ENCODE peak calls at places on chromosomes 5 and 9, in five cellular contexts. One of them, this sample, is unnamed.

GRCh38 chr5:116669261-116670049 is 94.8 kb upstream of the SEMA6A start:
- DNase-seq in breast epithelium: no peak
- DNase-seq in mucosa of descending colon: no peak
- DNase-seq in PC-9: no peak
- DNase-seq in kidney: no peak
- DNase-seq in this sample: no peak

GRCh38 chr9:3506164-3506563 is 19.6 kb downstream of the RFX3 start:
- DNase-seq in breast epithelium: no peak
- DNase-seq in mucosa of descending colon: no peak
- DNase-seq in PC-9: no peak
- DNase-seq in kidney: no peak
- DNase-seq in this sample: no peak

GRCh38 chr5:95861221-95861857 is 38.8 kb upstream of the GLRX start:
- DNase-seq in breast epithelium: peak
- DNase-seq in mucosa of descending colon: no peak
- DNase-seq in PC-9: peak
- DNase-seq in kidney: no peak
- DNase-seq in this sample: no peak

GRCh38 chr9:104386425-104387069 is 117.5 kb upstream of the OR13F1 start:
- DNase-seq in breast epithelium: no peak
- DNase-seq in mucosa of descending colon: no peak
- DNase-seq in PC-9: no peak
- DNase-seq in kidney: no peak
- DNase-seq in this sample: no peak

GRCh38 chr9:109453210-109453842 is 44.8 kb downstream of the PTPN3 start:
- DNase-seq in breast epithelium: peak
- DNase-seq in mucosa of descending colon: no peak
- DNase-seq in PC-9: peak
- DNase-seq in kidney: no peak
- DNase-seq in this sample: no peak

GRCh38 chr9:88732128-88732527 is 197.2 kb downstream of the NXNL2 start:
- DNase-seq in breast epithelium: no peak
- DNase-seq in mucosa of descending colon: no peak
- DNase-seq in PC-9: no peak
- DNase-seq in kidney: no peak
- DNase-seq in this sample: no peak

GRCh38 chr9:81671880-81672280 is 17.5 kb downstream of the TLE1 start:
- DNase-seq in breast epithelium: peak
- DNase-seq in mucosa of descending colon: peak
- DNase-seq in PC-9: no peak
- DNase-seq in kidney: peak
- DNase-seq in this sample: no peak

GRCh38 chr5:56574778-56575177 is 240.6 kb upstream of the MAP3K1 start:
- DNase-seq in breast epithelium: no peak
- DNase-seq in mucosa of descending colon: no peak
- DNase-seq in PC-9: no peak
- DNase-seq in kidney: no peak
- DNase-seq in this sample: no peak

GRCh38 chr5:68688547-68688946 is 405.3 kb upstream of the SLC30A5 start:
- DNase-seq in breast epithelium: no peak
- DNase-seq in mucosa of descending colon: no peak
- DNase-seq in PC-9: no peak
- DNase-seq in kidney: no peak
- DNase-seq in this sample: no peak

GRCh38 chr5:126846344-126846743 is 69.4 kb downstream of the LMNB1 start:
- DNase-seq in breast epithelium: no peak
- DNase-seq in mucosa of descending colon: no peak
- DNase-seq in PC-9: no peak
- DNase-seq in kidney: no peak
- DNase-seq in this sample: no peak

GRCh38 chr5:5348135-5348534 is 74.3 kb upstream of the ICE1 start:
- DNase-seq in breast epithelium: no peak
- DNase-seq in mucosa of descending colon: no peak
- DNase-seq in PC-9: no peak
- DNase-seq in kidney: no peak
- DNase-seq in this sample: no peak

GRCh38 chr9:137083418-137084004 is 3.3 kb upstream of the MAN1B1 start:
- DNase-seq in breast epithelium: no peak
- DNase-seq in mucosa of descending colon: peak
- DNase-seq in PC-9: peak
- DNase-seq in kidney: peak
- DNase-seq in this sample: no peak

GRCh38 chr5:107517185-107517868 is 153.4 kb downstream of the EFNA5 start:
- DNase-seq in breast epithelium: no peak
- DNase-seq in mucosa of descending colon: no peak
- DNase-seq in PC-9: no peak
- DNase-seq in kidney: no peak
- DNase-seq in this sample: no peak

GRCh38 chr5:122315511-122315910 is 3.5 kb downstream of the SNCAIP start:
- DNase-seq in breast epithelium: no peak
- DNase-seq in mucosa of descending colon: no peak
- DNase-seq in PC-9: no peak
- DNase-seq in kidney: no peak
- DNase-seq in this sample: no peak

GRCh38 chr9:129432255-129432654 is 188.6 kb downstream of the C9orf50 start:
- DNase-seq in breast epithelium: no peak
- DNase-seq in mucosa of descending colon: no peak
- DNase-seq in PC-9: no peak
- DNase-seq in kidney: no peak
- DNase-seq in this sample: no peak

GRCh38 chr5:169116961-169117461 is 183.9 kb downstream of the SLIT3 start:
- DNase-seq in breast epithelium: no peak
- DNase-seq in mucosa of descending colon: no peak
- DNase-seq in PC-9: no peak
- DNase-seq in kidney: no peak
- DNase-seq in this sample: no peak

GRCh38 chr5:80784451-80784850 is 129.7 kb upstream of the DHFR start:
- DNase-seq in breast epithelium: no peak
- DNase-seq in mucosa of descending colon: no peak
- DNase-seq in PC-9: no peak
- DNase-seq in kidney: no peak
- DNase-seq in this sample: no peak

GRCh38 chr5:15004506-15004905 is 132.9 kb upstream of the ANKH start:
- DNase-seq in breast epithelium: no peak
- DNase-seq in mucosa of descending colon: no peak
- DNase-seq in PC-9: no peak
- DNase-seq in kidney: no peak
- DNase-seq in this sample: no peak

GRCh38 chr5:178389031-178389729 is 156.6 kb upstream of the PHYKPL start:
- DNase-seq in breast epithelium: no peak
- DNase-seq in mucosa of descending colon: no peak
- DNase-seq in PC-9: no peak
- DNase-seq in kidney: peak
- DNase-seq in this sample: no peak

GRCh38 chr9:91419222-91420191 is 4.1 kb downstream of the NFIL3 start:
- DNase-seq in breast epithelium: peak
- DNase-seq in mucosa of descending colon: no peak
- DNase-seq in PC-9: peak
- DNase-seq in kidney: no peak
- DNase-seq in this sample: no peak

GRCh38 chr5:137146402-137146889 is 352.7 kb downstream of the SPOCK1 start:
- DNase-seq in breast epithelium: no peak
- DNase-seq in mucosa of descending colon: no peak
- DNase-seq in PC-9: peak
- DNase-seq in kidney: no peak
- DNase-seq in this sample: no peak

GRCh38 chr5:163259495-163259894 is 177.9 kb upstream of the CCNG1 start:
- DNase-seq in breast epithelium: no peak
- DNase-seq in mucosa of descending colon: no peak
- DNase-seq in PC-9: no peak
- DNase-seq in kidney: no peak
- DNase-seq in this sample: no peak

GRCh38 chr5:139900546-139901250 is 105.1 kb downstream of the PSD2 start:
- DNase-seq in breast epithelium: no peak
- DNase-seq in mucosa of descending colon: no peak
- DNase-seq in PC-9: no peak
- DNase-seq in kidney: no peak
- DNase-seq in this sample: no peak

GRCh38 chr5:14316471-14316870 is 173.3 kb downstream of the TRIO start:
- DNase-seq in breast epithelium: no peak
- DNase-seq in mucosa of descending colon: peak
- DNase-seq in PC-9: no peak
- DNase-seq in kidney: no peak
- DNase-seq in this sample: no peak

GRCh38 chr9:7144265-7145046 is 386.7 kb downstream of the KDM4C start:
- DNase-seq in breast epithelium: no peak
- DNase-seq in mucosa of descending colon: no peak
- DNase-seq in PC-9: no peak
- DNase-seq in kidney: no peak
- DNase-seq in this sample: no peak

GRCh38 chr9:133004091-133005072 is 25.9 kb downstream of the GFI1B start:
- DNase-seq in breast epithelium: no peak
- DNase-seq in mucosa of descending colon: no peak
- DNase-seq in PC-9: no peak
- DNase-seq in kidney: peak
- DNase-seq in this sample: no peak

GRCh38 chr9:133002147-133003070 is 23.9 kb downstream of the GFI1B start:
- DNase-seq in breast epithelium: peak
- DNase-seq in mucosa of descending colon: no peak
- DNase-seq in PC-9: no peak
- DNase-seq in kidney: peak
- DNase-seq in this sample: no peak

GRCh38 chr9:133000842-133001241 is 22.3 kb downstream of the GFI1B start:
- DNase-seq in breast epithelium: no peak
- DNase-seq in mucosa of descending colon: no peak
- DNase-seq in PC-9: no peak
- DNase-seq in kidney: no peak
- DNase-seq in this sample: no peak

GRCh38 chr9:133003671-133004090 is 25.2 kb downstream of the GFI1B start:
- DNase-seq in breast epithelium: no peak
- DNase-seq in mucosa of descending colon: no peak
- DNase-seq in PC-9: no peak
- DNase-seq in kidney: peak
- DNase-seq in this sample: no peak

GRCh38 chr9:133003071-133003461 is 24.6 kb downstream of the GFI1B start:
- DNase-seq in breast epithelium: no peak
- DNase-seq in mucosa of descending colon: no peak
- DNase-seq in PC-9: no peak
- DNase-seq in kidney: peak
- DNase-seq in this sample: no peak
- H3K4me3 ChIP-seq in breast epithelium: no peak
- H3K4me3 ChIP-seq in mucosa of descending colon: no peak
- H3K4me3 ChIP-seq in PC-9: no peak
- H3K4me3 ChIP-seq in kidney: no peak
- H3K4me3 ChIP-seq in this sample: no peak

GRCh38 chr5:30398427-30398826 is 795.1 kb upstream of the CDH6 start:
- DNase-seq in breast epithelium: no peak
- DNase-seq in mucosa of descending colon: no peak
- DNase-seq in PC-9: no peak
- DNase-seq in kidney: no peak
- DNase-seq in this sample: no peak

GRCh38 chr5:30405821-30406220 is 787.7 kb upstream of the CDH6 start:
- DNase-seq in breast epithelium: no peak
- DNase-seq in mucosa of descending colon: no peak
- DNase-seq in PC-9: no peak
- DNase-seq in kidney: no peak
- DNase-seq in this sample: no peak

DNA sequence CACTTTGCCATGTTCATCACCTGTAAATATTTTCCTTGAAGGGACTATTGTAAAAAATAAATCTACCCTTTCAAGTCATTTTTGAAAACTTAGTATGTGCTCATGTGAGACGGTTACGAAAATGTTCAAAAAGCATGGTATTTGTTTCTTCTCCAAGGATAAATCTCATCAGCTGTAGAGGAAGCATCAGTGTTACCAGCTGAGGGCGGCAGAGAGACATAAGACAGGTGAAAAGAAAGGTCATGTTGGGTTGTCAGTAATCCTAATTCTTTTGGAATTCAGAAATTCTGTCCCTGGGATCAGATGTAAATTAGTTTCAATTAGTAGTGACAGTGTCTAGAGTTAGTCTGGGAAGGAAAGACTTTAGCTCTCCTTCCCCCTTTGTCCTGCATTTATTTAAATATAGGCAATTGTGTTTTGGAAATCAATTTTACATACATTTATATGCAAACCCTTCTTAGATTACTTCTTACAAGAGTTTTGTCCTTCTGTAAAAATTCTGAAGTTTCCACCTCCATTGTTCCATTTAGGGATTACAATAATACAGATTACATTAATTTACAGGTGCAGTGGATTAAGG is 791.9 kb upstream of the CDH6 start:
- DNase-seq in breast epithelium: no peak
- DNase-seq in mucosa of descending colon: no peak
- DNase-seq in PC-9: no peak
- DNase-seq in kidney: no peak
- DNase-seq in this sample: no peak
- TF ChIP-seq CTCF in breast epithelium: peak
- TF ChIP-seq CTCF in mucosa of descending colon: no peak
- TF ChIP-seq CTCF in PC-9: peak
- TF ChIP-seq CTCF in kidney: peak
- TF ChIP-seq CTCF in this sample: no peak

GRCh38 chr5:16757989-16758501 is 141.2 kb upstream of the RETREG1 start:
- DNase-seq in breast epithelium: no peak
- DNase-seq in mucosa of descending colon: no peak
- DNase-seq in PC-9: no peak
- DNase-seq in kidney: no peak
- DNase-seq in this sample: no peak
- H3K4me3 ChIP-seq in breast epithelium: no peak
- H3K4me3 ChIP-seq in mucosa of descending colon: no peak
- H3K4me3 ChIP-seq in PC-9: no peak
- H3K4me3 ChIP-seq in kidney: no peak
- H3K4me3 ChIP-seq in this sample: no peak

GRCh38 chr5:76714771-76715483 is 999 bp upstream of the F2R start:
- DNase-seq in breast epithelium: no peak
- DNase-seq in mucosa of descending colon: no peak
- DNase-seq in PC-9: no peak
- DNase-seq in kidney: peak
- DNase-seq in this sample: no peak
- TF ChIP-seq CTCF in breast epithelium: no peak
- TF ChIP-seq CTCF in mucosa of descending colon: no peak
- TF ChIP-seq CTCF in PC-9: no peak
- TF ChIP-seq CTCF in kidney: no peak
- TF ChIP-seq CTCF in this sample: no peak

GRCh38 chr9:124012368-124013262 is 1.0 kb downstream of the LHX2 start:
- DNase-seq in breast epithelium: no peak
- DNase-seq in mucosa of descending colon: no peak
- DNase-seq in PC-9: no peak
- DNase-seq in kidney: no peak
- DNase-seq in this sample: no peak
- H3K4me3 ChIP-seq in breast epithelium: peak
- H3K4me3 ChIP-seq in mucosa of descending colon: no peak
- H3K4me3 ChIP-seq in PC-9: no peak
- H3K4me3 ChIP-seq in kidney: no peak
- H3K4me3 ChIP-seq in this sample: no peak

This sample was measured in CD8-positive, alpha-beta T cell.